ENCODE peak calls at places on chromosome 17, in nine cellular contexts. X is PC-3; N is sigmoid colon; M is GM23338; B is left lung; I is stomach; E is right atrium auricular region; W is lower lobe of right lung; J is naive thymus-derived CD4-positive, alpha-beta T cell. L is an unnamed sample.

GRCh38 chr17:29565643-29566472 is 979 bp downstream of the ABHD15 start:
- DNase-seq in X (no peak), N (peak; percentile 63), M (peak; percentile 82), B (peak; percentile 93), I (peak; percentile 59), E (peak; percentile 60), W (peak; percentile 74), J (peak; percentile 66), L (peak; percentile 48)

GRCh38 chr17:74192950-74193781 is 10.3 kb upstream of the RPL38 start:
- DNase-seq in X (peak; percentile 73), N (peak; percentile 90), M (no peak), B (peak; percentile 86), I (peak; percentile 43), E (no peak), W (peak; percentile 84), J (no peak), L (no peak)

GRCh38 chr17:50919321-50920040 is 53.3 kb upstream of the TOB1 start:
- DNase-seq in X (peak; percentile 95), N (peak; percentile 97), M (peak; percentile 81), B (peak; percentile 93), I (peak; percentile 96), E (peak; percentile 87), W (peak; percentile 91), J (peak; percentile 67), L (no peak)

GRCh38 chr17:74917430-74917829 is 5.6 kb downstream of the USH1G start:
- DNase-seq in X (no peak), N (no peak), M (no peak), B (no peak), I (no peak), E (no peak), W (no peak), J (no peak), L (no peak)

GRCh38 chr17:39209317-39210092 is 9.4 kb downstream of the RPL19 start:
- DNase-seq in X (no peak), N (peak; percentile 95), M (peak; percentile 77), B (peak; percentile 89), I (peak; percentile 67), E (peak; percentile 73), W (peak; percentile 83), J (peak; percentile 78), L (peak; percentile 49)

GRCh38 chr17:30310562-30310961 is 18.8 kb upstream of the BLMH start:
- DNase-seq in X (no peak), N (no peak), M (no peak), B (no peak), I (no peak), E (no peak), W (no peak), J (no peak), L (no peak)

GRCh38 chr17:7673239-7673638 is 14.1 kb downstream of the TP53 start:
- DNase-seq in X (peak; percentile 59), N (no peak), M (peak; percentile 85), B (peak; percentile 0), I (peak; percentile 31), E (no peak), W (no peak), J (no peak), L (peak; percentile 55)

GRCh38 chr17:57868007-57868774 is 18.3 kb upstream of the MRPS23 start:
- DNase-seq in X (peak; percentile 93), N (peak; percentile 96), M (peak; percentile 86), B (no peak), I (peak; percentile 43), E (peak; percentile 86), W (peak; percentile 68), J (no peak), L (peak; percentile 88)

GRCh38 chr17:29179232-29180036 is 764 bp downstream of the MYO18A start:
- DNase-seq in X (peak; percentile 61), N (no peak), M (peak; percentile 94), B (peak; percentile 87), I (peak; percentile 90), E (no peak), W (peak; percentile 83), J (no peak), L (peak; percentile 18)

GRCh38 chr17:36500745-36501225 is 14.3 kb downstream of the ZNHIT3 start:
- DNase-seq in X (no peak), N (peak; percentile 63), M (no peak), B (no peak), I (no peak), E (no peak), W (no peak), J (no peak), L (peak; percentile 2)

GRCh38 chr17:49939318-49939717 is 29.7 kb upstream of the DLX4 start:
- DNase-seq in X (no peak), N (no peak), M (no peak), B (no peak), I (no peak), E (no peak), W (no peak), J (no peak), L (no peak)

GRCh38 chr17:76078859-76079576 is at the start of gene ZACN:
- DNase-seq in X (no peak), N (no peak), M (no peak), B (no peak), I (no peak), E (no peak), W (no peak), J (no peak), L (no peak)
- H3K4me1 ChIP-seq in X (no peaks in the 10 kb centered on the region), N (peaks cover 50% of the 10 kb centered on the region), M (peaks cover 41% of the 10 kb centered on the region), B (peaks cover 43% of the 10 kb centered on the region), I (peaks cover 43% of the 10 kb centered on the region), E (peaks cover 49% of the 10 kb centered on the region), W (peaks cover 36% of the 10 kb centered on the region), J (peaks cover 41% of the 10 kb centered on the region), L (peaks cover 10% of the 10 kb centered on the region)

GRCh38 chr17:82788206-82789001 is 36.5 kb downstream of the TBCD start:
- DNase-seq in X (no peak), N (no peak), M (no peak), B (peak; percentile 37), I (no peak), E (no peak), W (no peak), J (no peak), L (no peak)

GRCh38 chr17:82783498-82783897 is 31.6 kb downstream of the TBCD start:
- DNase-seq in X (no peak), N (no peak), M (no peak), B (no peak), I (no peak), E (no peak), W (no peak), J (no peak), L (no peak)

GRCh38 chr17:82787081-82787848 is 35.4 kb downstream of the TBCD start:
- DNase-seq in X (no peak), N (peak; percentile 80), M (no peak), B (peak; percentile 69), I (no peak), E (peak; percentile 64), W (no peak), J (no peak), L (no peak)

GRCh38 chr17:82789051-82789592 is 37.3 kb downstream of the TBCD start:
- DNase-seq in X (no peak), N (no peak), M (no peak), B (no peak), I (no peak), E (no peak), W (no peak), J (no peak), L (no peak)

GRCh38 chr17:82786427-82786826 is 34.6 kb downstream of the TBCD start:
- DNase-seq in X (no peak), N (no peak), M (no peak), B (peak; percentile 66), I (no peak), E (no peak), W (no peak), J (no peak), L (no peak)
- H3K27me3 ChIP-seq in X (no peaks in the 10 kb centered on the region), N (no peaks in the 10 kb centered on the region), M (no peaks in the 10 kb centered on the region), B (no peaks in the 10 kb centered on the region), I (no peaks in the 10 kb centered on the region), E (no peaks in the 10 kb centered on the region), W (no peaks in the 10 kb centered on the region), J (no peaks in the 10 kb centered on the region), L (no peaks in the 10 kb centered on the region)

DNA sequence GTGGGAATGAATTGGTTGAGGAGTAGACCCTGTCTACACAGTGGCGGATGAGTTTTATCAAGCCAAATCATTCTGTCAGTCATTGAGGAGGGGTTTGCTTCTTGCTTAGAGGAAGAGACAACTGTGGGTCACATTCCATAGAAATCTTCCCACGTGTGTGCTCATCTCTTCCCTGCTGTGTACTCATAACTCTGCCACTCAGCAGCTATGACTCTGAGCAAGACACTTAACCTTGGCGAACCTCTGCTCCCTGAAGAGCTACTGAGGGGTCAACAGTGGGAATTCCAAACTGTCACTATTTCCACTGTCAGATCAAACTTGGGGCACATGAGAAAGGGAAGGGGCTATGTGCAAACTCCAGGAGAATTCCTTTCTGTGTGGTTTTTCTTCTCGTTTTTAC is 72.5 kb upstream of the COX10 start:
- DNase-seq in X (no peak), N (no peak), M (no peak), B (no peak), I (no peak), E (no peak), W (no peak), J (no peak), L (no peak)
- H3K4me3 ChIP-seq in X (no peak overlapping the region), N (no peak overlapping the region), M (no peak overlapping the region), B (no peak overlapping the region), I (no peak overlapping the region), E (no peak overlapping the region), W (no peak overlapping the region), J (no peak overlapping the region), L (no peak overlapping the region)

GRCh38 chr17:42456223-42457106 is 2.2 kb upstream of the ATP6V0A1 start:
- DNase-seq in X (no peak), N (no peak), M (no peak), B (no peak), I (no peak), E (no peak), W (no peak), J (no peak), L (peak; percentile 54)
- H3K4me1 ChIP-seq in X (no peaks in the 10 kb centered on the region), N (peaks cover 11% of the 10 kb centered on the region), M (peaks cover 29% of the 10 kb centered on the region), B (peaks cover 77% of the 10 kb centered on the region), I (peaks cover 30% of the 10 kb centered on the region), E (peaks cover 34% of the 10 kb centered on the region), W (peaks cover 63% of the 10 kb centered on the region), J (peaks cover 39% of the 10 kb centered on the region), L (peaks cover 44% of the 10 kb centered on the region)

GRCh38 chr17:48545539-48545938 is 630 bp upstream of the HOXB2 start:
- DNase-seq in X (no peak), N (peak; percentile 19), M (no peak), B (no peak), I (no peak), E (no peak), W (no peak), J (no peak), L (no peak)

GRCh38 chr17:48546187-48546923 is 1.4 kb upstream of the HOXB2 start:
- DNase-seq in X (no peak), N (peak; percentile 79), M (peak; percentile 80), B (no peak), I (no peak), E (no peak), W (no peak), J (no peak), L (no peak)

GRCh38 chr17:48547839-48548686 is 3.2 kb upstream of the HOXB2 start:
- DNase-seq in X (no peak), N (peak; percentile 81), M (peak; percentile 66), B (no peak), I (no peak), E (peak; percentile 73), W (no peak), J (no peak), L (no peak)

GRCh38 chr17:48548687-48549621 is 4.0 kb upstream of the HOXB2 start:
- DNase-seq in X (no peak), N (no peak), M (no peak), B (no peak), I (no peak), E (no peak), W (no peak), J (no peak), L (no peak)

GRCh38 chr17:48546924-48547838 is 2.3 kb upstream of the HOXB2 start:
- DNase-seq in X (no peak), N (peak; percentile 90), M (no peak), B (no peak), I (no peak), E (no peak), W (no peak), J (no peak), L (no peak)
- H3K27me3 ChIP-seq in X (no peaks in the 10 kb centered on the region), N (no peaks in the 10 kb centered on the region), M (peaks cover 100% of the 10 kb centered on the region), B (peaks cover 100% of the 10 kb centered on the region), I (peaks cover 48% of the 10 kb centered on the region), E (peaks cover 4% of the 10 kb centered on the region), W (peaks cover 68% of the 10 kb centered on the region), J (no peaks in the 10 kb centered on the region), L (peaks cover 33% of the 10 kb centered on the region)